ENCODE peak calls at places on chromosomes 3 and 15, in five cellular contexts. F, L, S, O and Z are unnamed samples.
A peak's percentile ranks its signal among the peaks of the same experiment; 100 is the strongest.

GRCh38 chr3:60743631-60744164 is 507.6 kb downstream of the FHIT start:
- DNase-seq in F (no peak), L (no peak), S (peak; percentile 48), O (no peak), Z (peak; percentile 21)

GRCh38 chr15:61169904-61170695 is 59.0 kb downstream of the RORA start:
- DNase-seq in F (no peak), L (no peak), S (no peak), O (no peak), Z (no peak)

GRCh38 chr3:33047842-33048834 is 48.8 kb downstream of the GLB1 start:
- DNase-seq in F (no peak), L (no peak), S (no peak), O (no peak), Z (no peak)

GRCh38 chr15:31360158-31360561 is 33.5 kb downstream of the KLF13 start:
- DNase-seq in F (no peak), L (no peak), S (no peak), O (no peak), Z (no peak)

GRCh38 chr3:39183231-39184080 is 8.9 kb downstream of the XIRP1 start:
- DNase-seq in F (no peak), L (no peak), S (no peak), O (no peak), Z (no peak)

GRCh38 chr15:27730878-27731277 is 368.2 kb downstream of the OCA2 start:
- DNase-seq in F (peak; percentile 61), L (no peak), S (no peak), O (no peak), Z (no peak)

GRCh38 chr3:53162672-53163458 is 1.9 kb downstream of the PRKCD start:
- DNase-seq in F (no peak), L (no peak), S (no peak), O (peak; percentile 31), Z (no peak)

GRCh38 chr3:71919572-71919971 is 134.6 kb upstream of the PROK2 start:
- DNase-seq in F (no peak), L (no peak), S (no peak), O (no peak), Z (no peak)

GRCh38 chr15:83671603-83672002 is 17.7 kb downstream of the ADAMTSL3 start:
- DNase-seq in F (no peak), L (no peak), S (no peak), O (no peak), Z (no peak)

GRCh38 chr3:29183346-29184087 is 97.4 kb upstream of the RBMS3 start:
- DNase-seq in F (peak; percentile 93), L (no peak), S (no peak), O (no peak), Z (no peak)

GRCh38 chr3:16114381-16114916 is 60.0 kb upstream of the GALNT15 start:
- DNase-seq in F (no peak), L (no peak), S (no peak), O (no peak), Z (no peak)

GRCh38 chr3:172717493-172718088 is 6.7 kb upstream of the NCEH1 start:
- DNase-seq in F (no peak), L (peak; percentile 52), S (no peak), O (no peak), Z (peak; percentile 26)

GRCh38 chr15:99433026-99433756 is 132.6 kb upstream of the MEF2A start:
- DNase-seq in F (no peak), L (no peak), S (no peak), O (peak; percentile 57), Z (no peak)

GRCh38 chr3:7306900-7307299 is 446.0 kb downstream of the GRM7 start:
- DNase-seq in F (no peak), L (no peak), S (no peak), O (no peak), Z (no peak)

GRCh38 chr3:58082047-58082446 is 73.8 kb downstream of the FLNB start:
- DNase-seq in F (peak; percentile 91), L (no peak), S (no peak), O (peak; percentile 40), Z (no peak)

GRCh38 chr3:160016972-160017371 is 28.3 kb downstream of the IL12A start:
- DNase-seq in F (peak; percentile 79), L (peak; percentile 19), S (no peak), O (no peak), Z (peak; percentile 52)

GRCh38 chr15:93987068-93987467 is 244.3 kb upstream of the MCTP2 start:
- DNase-seq in F (no peak), L (no peak), S (no peak), O (no peak), Z (no peak)

GRCh38 chr15:74203914-74204431 is 1.4 kb upstream of the STRA6 start:
- DNase-seq in F (peak; percentile 80), L (no peak), S (no peak), O (no peak), Z (no peak)

GRCh38 chr3:125280966-125281365 is 68.4 kb upstream of the SLC12A8 start:
- DNase-seq in F (peak; percentile 49), L (no peak), S (no peak), O (peak; percentile 6), Z (peak; percentile 3)

GRCh38 chr3:76383781-76384180 is 598.4 kb upstream of the ZNF717 start:
- DNase-seq in F (no peak), L (no peak), S (no peak), O (no peak), Z (no peak)

GRCh38 chr3:125050486-125051172 is 5.2 kb downstream of the HEG1 start:
- DNase-seq in F (no peak), L (no peak), S (no peak), O (no peak), Z (no peak)

GRCh38 chr15:45205192-45205591 is 17.4 kb upstream of the SHF start:
- DNase-seq in F (peak; percentile 69), L (peak; percentile 72), S (peak; percentile 77), O (peak; percentile 45), Z (peak; percentile 67)

GRCh38 chr3:45236964-45237363 is 10.9 kb upstream of the TMEM158 start:
- DNase-seq in F (no peak), L (peak; percentile 24), S (no peak), O (peak; percentile 72), Z (no peak)

GRCh38 chr3:98750520-98750919 is 12.6 kb upstream of the ST3GAL6 start:
- DNase-seq in F (peak; percentile 5), L (peak; percentile 14), S (no peak), O (no peak), Z (peak; percentile 70)

GRCh38 chr15:33068007-33068441 is 126.5 kb downstream of the FMN1 start:
- DNase-seq in F (no peak), L (peak; percentile 67), S (no peak), O (no peak), Z (peak; percentile 66)

GRCh38 chr15:71697236-71697635 is 113.1 kb upstream of the NR2E3 start:
- DNase-seq in F (no peak), L (no peak), S (no peak), O (no peak), Z (no peak)

GRCh38 chr3:32667072-32667582 is 17.9 kb upstream of the CNOT10 start:
- DNase-seq in F (no peak), L (no peak), S (no peak), O (no peak), Z (no peak)

GRCh38 chr3:155859859-155860258 is 5.6 kb upstream of the SLC33A1 start:
- DNase-seq in F (peak; percentile 18), L (peak; percentile 45), S (no peak), O (no peak), Z (peak; percentile 44)

GRCh38 chr3:15295506-15295905 is 36.9 kb downstream of the SH3BP5 start:
- DNase-seq in F (no peak), L (no peak), S (no peak), O (no peak), Z (no peak)

DNA sequence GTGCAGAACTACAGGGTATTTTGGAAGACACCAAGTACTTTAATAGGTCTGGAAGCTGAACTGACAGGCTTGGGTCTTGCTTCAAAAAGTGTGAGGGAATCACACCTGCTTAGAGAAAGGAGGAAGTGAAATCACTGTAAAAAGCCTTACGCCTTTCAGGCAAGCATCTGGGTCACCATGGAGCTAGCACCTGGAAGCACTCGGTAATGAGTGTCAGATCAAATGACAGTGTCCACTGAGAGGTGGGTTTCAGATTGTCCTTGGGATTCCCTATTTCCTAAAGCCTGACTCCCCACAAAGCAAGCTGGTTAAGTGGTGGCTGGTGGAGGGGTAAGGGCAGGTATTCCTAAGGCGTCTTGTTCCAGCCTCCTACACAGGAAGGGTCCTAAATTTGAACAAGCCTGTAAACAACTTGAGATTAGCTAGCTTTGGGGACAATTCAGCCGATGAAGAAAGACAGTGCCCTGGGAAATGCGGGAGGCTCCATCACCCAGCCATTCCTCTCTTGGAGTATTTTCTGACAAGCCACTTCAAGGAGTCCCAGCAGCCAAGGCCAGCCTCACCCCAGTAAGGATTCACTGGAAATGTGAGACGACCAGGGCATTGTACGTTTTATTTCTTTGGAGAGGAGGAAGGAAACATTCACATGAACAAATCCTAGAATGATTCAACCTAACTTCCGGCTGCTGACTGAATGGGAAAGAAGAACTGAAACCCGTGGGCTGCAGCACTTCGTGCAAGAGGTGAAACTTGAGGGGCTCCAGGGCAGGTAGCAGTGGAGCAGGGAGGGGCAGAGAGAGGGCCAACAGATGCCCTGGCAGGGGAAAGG is 116.2 kb upstream of the ARHGEF3 start:
- DNase-seq in F (no peak), L (no peak), S (no peak), O (no peak), Z (no peak)
- TF ChIP-seq MAFK in F (no peak), L (no peak), S (no peak), O (no peak), Z (no peak)

GRCh38 chr3:157120071-157120892 is 39.7 kb downstream of the CCNL1 start:
- DNase-seq in F (no peak), L (no peak), S (no peak), O (no peak), Z (peak; percentile 93)

GRCh38 chr3:157122116-157122515 is 37.8 kb downstream of the CCNL1 start:
- DNase-seq in F (peak; percentile 99), L (peak; percentile 39), S (no peak), O (no peak), Z (peak; percentile 43)

GRCh38 chr3:157121522-157121921 is 38.4 kb downstream of the CCNL1 start:
- DNase-seq in F (no peak), L (no peak), S (no peak), O (no peak), Z (no peak)

GRCh38 chr3:157117875-157118654 is 41.9 kb downstream of the CCNL1 start:
- DNase-seq in F (no peak), L (no peak), S (no peak), O (no peak), Z (no peak)

DNA sequence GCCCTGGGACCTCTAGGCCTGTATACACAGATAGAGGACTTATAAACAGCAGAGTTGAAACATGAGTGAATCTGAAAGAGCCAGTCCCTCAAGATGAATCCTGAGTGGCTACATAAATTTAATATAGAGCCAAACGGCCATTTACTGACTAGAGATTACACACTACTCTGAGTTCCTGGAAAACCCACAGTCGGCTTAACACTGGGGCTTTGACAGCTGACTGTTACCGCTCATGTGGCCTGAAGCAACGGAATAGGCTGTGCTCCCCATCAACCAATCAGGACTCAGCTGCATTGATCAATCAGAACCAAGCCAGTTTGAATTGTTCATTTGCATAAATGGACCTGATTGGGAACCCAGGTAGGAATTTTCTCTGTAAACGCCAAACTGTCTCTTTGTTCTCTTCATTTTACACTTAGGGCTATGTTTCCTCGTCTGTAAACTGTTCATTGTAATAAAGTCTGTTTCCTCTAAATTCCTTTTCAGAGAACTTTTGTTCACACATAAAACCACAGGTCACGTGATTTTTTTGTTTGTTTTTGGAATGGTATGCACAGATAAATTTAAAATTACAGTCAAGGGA is 40.5 kb downstream of the CCNL1 start:
- DNase-seq in F (no peak), L (no peak), S (no peak), O (peak; percentile 57), Z (peak; percentile 35)
- TF ChIP-seq MAFK in F (no peak), L (no peak), S (no peak), O (no peak), Z (no peak)

GRCh38 chr15:66630801-66631351 is 65.1 kb upstream of the LCTL start:
- DNase-seq in F (no peak), L (no peak), S (no peak), O (peak; percentile 72), Z (no peak)
- TF ChIP-seq MAFK in F (no peak), L (no peak), S (no peak), O (no peak), Z (no peak)

GRCh38 chr3:197891-198491 is 1.4 kb downstream of the CHL1 start:
- DNase-seq in F (no peak), L (no peak), S (peak; percentile 58), O (no peak), Z (no peak)
- TF ChIP-seq MAFK in F (no peak), L (no peak), S (no peak), O (no peak), Z (no peak)